ENCODE peak calls at places on chromosomes 5 and 9, in four cellular contexts. V, Z, I and F are unnamed samples.

GRCh38 chr5:83313431-83313830 is 158.1 kb upstream of the VCAN start:
- DNase-seq in I (no peak), Z (peak), V (no peak), F (no peak)

GRCh38 chr5:67085616-67086015 is 111.0 kb downstream of the CD180 start:
- DNase-seq in I (no peak), Z (no peak), V (no peak), F (no peak)

GRCh38 chr9:114754574-114754973 is 51.3 kb downstream of the TNFSF15 start:
- DNase-seq in I (no peak), V (no peak), Z (no peak), F (no peak)

GRCh38 chr9:130042931-130043653 is at the start of gene FNBP1:
- DNase-seq in Z (peak), V (peak), I (peak), F (peak)

GRCh38 chr9:134489621-134490380 is 151.8 kb upstream of the COL5A1 start:
- DNase-seq in V (peak), I (no peak), Z (no peak), F (peak)

GRCh38 chr9:131194767-131195166 is 69.4 kb downstream of the NUP214 start:
- DNase-seq in Z (no peak), V (no peak), I (no peak), F (no peak)

GRCh38 chr9:116057371-116057770 is 96.2 kb upstream of the PAPPA start:
- DNase-seq in Z (no peak), I (no peak), V (no peak), F (no peak)

GRCh38 chr9:113808391-113809191 is 67.5 kb upstream of the ZNF618 start:
- DNase-seq in Z (peak), V (peak), I (peak), F (no peak)

GRCh38 chr9:110650991-110651411 is 17.6 kb upstream of the MUSK start:
- DNase-seq in Z (peak), I (peak), V (no peak), F (no peak)

GRCh38 chr9:137809038-137809630 is 68.4 kb upstream of the CACNA1B start:
- DNase-seq in V (peak), I (no peak), Z (no peak), F (no peak)

GRCh38 chr9:130896233-130897012 is at the start of gene QRFP:
- DNase-seq in V (no peak), Z (no peak), I (no peak), F (no peak)

GRCh38 chr9:124286292-124286931 is 28.7 kb downstream of the NEK6 start:
- DNase-seq in V (peak), Z (peak), I (no peak), F (peak)

GRCh38 chr5:171614511-171614910 is 171.1 kb upstream of the SMIM23 start:
- DNase-seq in V (peak), Z (no peak), I (no peak), F (no peak)

GRCh38 chr5:43065384-43066230 is 25.5 kb upstream of the ANXA2R start:
- DNase-seq in V (peak), Z (peak), I (peak), F (peak)

GRCh38 chr5:156683509-156683908 is 166.6 kb upstream of the PPP1R2B start:
- DNase-seq in I (no peak), V (no peak), Z (no peak), F (no peak)

GRCh38 chr9:89600831-89601230 is 4.0 kb upstream of the GADD45G start:
- DNase-seq in I (no peak), Z (no peak), V (no peak), F (peak)

GRCh38 chr9:86732514-86732913 is 214.8 kb downstream of the GAS1 start:
- DNase-seq in Z (peak), I (peak), V (no peak), F (no peak)

GRCh38 chr5:169710675-169711074 is 73.6 kb downstream of the DOCK2 start:
- DNase-seq in V (no peak), Z (no peak), I (no peak), F (no peak)

GRCh38 chr9:18333157-18333556 is 140.8 kb upstream of the ADAMTSL1 start:
- DNase-seq in I (peak), Z (peak), V (no peak), F (no peak)

GRCh38 chr9:136726631-136727191 is 14.3 kb downstream of the DIPK1B start:
- DNase-seq in Z (peak), V (no peak), I (peak), F (no peak)

GRCh38 chr5:172717481-172718195 is 53.4 kb downstream of the DUSP1 start:
- DNase-seq in V (peak), Z (no peak), I (no peak), F (no peak)

GRCh38 chr9:131422241-131422792 is 28.4 kb downstream of the PRRC2B start:
- DNase-seq in V (no peak), Z (peak), I (peak), F (peak)

GRCh38 chr9:85743290-85744128 is 1.8 kb upstream of the AGTPBP1 start:
- DNase-seq in I (peak), V (peak), Z (peak), F (peak)

GRCh38 chr9:114065304-114065703 is 12.8 kb downstream of the AMBP start:
- DNase-seq in V (no peak), Z (no peak), I (no peak), F (no peak)

GRCh38 chr9:17742065-17742464 is 163.2 kb downstream of the SH3GL2 start:
- DNase-seq in Z (peak), I (no peak), V (no peak), F (no peak)

GRCh38 chr5:1517838-1518237 is 5.9 kb downstream of the LPCAT1 start:
- DNase-seq in I (no peak), Z (no peak), V (peak), F (peak)

GRCh38 chr5:113048931-113049330 is 72.3 kb downstream of the DCP2 start:
- DNase-seq in I (no peak), V (no peak), Z (no peak), F (no peak)

GRCh38 chr5:76403963-76404693 is 1.0 kb downstream of the IQGAP2 start:
- DNase-seq in V (peak), I (no peak), Z (peak), F (no peak)

GRCh38 chr5:98938459-98938858 is 9.7 kb upstream of the CHD1 start:
- DNase-seq in V (no peak), Z (peak), I (peak), F (no peak)

DNA sequence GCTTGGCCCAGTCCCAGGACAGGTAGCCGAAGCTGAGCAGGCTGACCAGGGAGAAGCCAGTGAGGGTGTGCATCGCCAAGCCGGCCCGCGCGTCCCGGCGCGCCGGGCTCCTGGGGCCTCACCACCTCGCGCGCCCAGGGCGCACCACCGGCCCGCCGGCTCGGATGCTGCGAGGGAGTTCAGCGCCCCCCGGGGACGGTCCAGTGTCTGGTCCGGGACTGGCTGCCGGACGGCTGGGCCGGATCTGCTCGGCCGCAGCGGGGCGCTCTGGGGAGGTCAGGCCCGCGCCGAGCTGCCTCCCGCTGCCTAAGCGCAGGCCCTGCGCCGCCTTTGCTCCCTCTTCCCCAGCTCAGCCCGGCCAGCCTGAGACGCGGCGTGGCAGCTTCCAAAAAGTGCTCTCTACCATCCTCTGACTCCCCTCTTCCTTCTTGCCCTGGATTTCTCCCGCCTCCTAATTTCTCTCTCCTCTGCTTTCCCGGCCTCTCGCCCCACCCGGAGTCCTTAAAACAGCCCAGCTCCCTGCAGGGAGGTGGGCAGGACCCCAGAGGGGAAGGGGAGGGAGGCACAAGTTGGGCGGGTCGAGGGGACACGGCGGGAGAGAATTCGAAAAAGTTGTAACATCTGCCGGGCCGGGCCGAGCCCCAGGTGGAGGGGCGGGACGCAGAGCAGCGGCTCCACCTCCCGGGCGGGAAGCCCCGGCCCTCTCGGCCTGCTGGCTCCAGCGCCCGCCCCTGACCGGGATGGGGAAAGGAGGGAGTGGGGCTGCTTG is at the start of gene ARSI:
- DNase-seq in Z (peak), I (peak), V (peak), F (no peak)
- H3K27ac ChIP-seq in Z (no peak), I (peak), V (no peak), F (peak)

GRCh38 chr5:53403758-53404157 is 76.7 kb upstream of the FST start:
- DNase-seq in Z (no peak), I (no peak), V (no peak), F (no peak)

GRCh38 chr5:53411388-53411787 is 69.0 kb upstream of the FST start:
- DNase-seq in V (no peak), Z (no peak), I (no peak), F (no peak)

GRCh38 chr5:53406630-53407316 is 73.7 kb upstream of the FST start:
- DNase-seq in V (no peak), Z (peak), I (peak), F (no peak)

GRCh38 chr5:53405396-53405795 is 75.0 kb upstream of the FST start:
- DNase-seq in I (no peak), V (no peak), Z (no peak), F (no peak)

DNA sequence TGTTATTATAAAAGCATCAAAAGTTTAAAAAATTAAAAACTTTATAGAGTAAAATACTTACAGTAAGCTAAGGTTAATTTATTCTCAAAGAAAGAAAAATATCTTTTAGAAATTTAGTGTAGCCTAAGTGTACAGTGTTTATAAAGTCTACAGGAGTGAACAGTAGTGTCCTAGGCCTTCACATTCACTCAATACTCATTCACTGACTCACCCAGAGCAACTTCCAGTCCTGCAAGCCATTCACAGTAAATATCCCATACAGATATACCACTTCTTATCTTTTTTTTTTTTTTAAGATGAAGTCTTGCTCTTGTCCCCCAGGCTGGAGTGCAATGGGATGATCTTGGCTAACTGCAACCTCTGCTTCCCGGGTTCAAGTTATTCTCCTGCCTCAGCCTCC is 73.1 kb upstream of the FST start:
- DNase-seq in I (peak), V (no peak), Z (peak), F (no peak)
- H3K27ac ChIP-seq in I (peak), V (no peak), Z (peak), F (no peak)

GRCh38 chr5:146851133-146851532 is 27.4 kb downstream of the PPP2R2B start:
- DNase-seq in Z (no peak), I (no peak), V (no peak), F (no peak)
- H3K27ac ChIP-seq in Z (no peak), I (no peak), V (no peak), F (no peak)

DNA sequence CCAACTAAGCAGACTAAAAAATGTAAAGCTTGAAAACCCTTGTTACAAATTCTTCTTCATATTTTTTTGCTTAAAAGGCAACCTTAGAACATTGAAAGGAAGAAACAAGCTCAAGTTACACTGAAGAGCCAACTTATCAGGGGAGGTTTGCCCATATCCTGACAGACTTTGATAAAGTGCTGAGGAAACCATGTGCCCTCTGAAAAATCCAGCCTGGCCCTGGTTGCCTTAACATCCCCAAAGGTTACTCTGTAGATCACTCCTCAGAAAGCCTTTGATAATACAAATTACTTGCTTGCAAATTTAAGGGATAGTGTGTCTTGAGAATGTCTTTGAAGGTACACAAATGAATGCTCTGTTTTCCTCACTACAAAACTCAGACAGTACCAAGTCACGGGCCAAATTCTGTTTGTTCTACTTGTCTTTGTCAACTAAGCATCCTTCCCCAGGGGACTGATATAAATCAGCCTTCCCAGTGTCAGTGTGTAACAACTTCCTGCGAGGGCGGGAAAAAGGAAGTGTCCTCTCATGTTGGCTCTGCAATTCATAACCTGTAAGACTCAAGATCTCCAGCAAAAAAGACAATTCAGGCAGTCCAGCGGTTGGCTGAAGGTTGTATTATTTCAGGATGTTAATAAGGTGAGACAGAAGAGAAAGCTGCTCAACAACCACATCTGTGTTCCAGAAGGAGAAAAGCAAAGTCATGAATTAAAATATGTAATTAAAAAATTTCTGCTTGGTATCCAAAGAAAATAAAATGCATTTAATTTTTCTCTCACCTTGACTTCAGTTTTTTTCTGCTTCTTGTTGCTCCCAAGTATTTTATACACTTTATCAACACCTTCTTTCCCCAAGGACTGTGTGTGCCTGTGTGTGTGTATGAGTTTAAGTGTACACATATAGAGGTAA is 199.9 kb downstream of the PIK3R1 start:
- DNase-seq in Z (no peak), V (no peak), I (no peak), F (no peak)
- H3K27ac ChIP-seq in Z (no peak), V (no peak), I (no peak), F (no peak)

GRCh38 chr9:77964258-77964657 is 67.4 kb downstream of the GNAQ start:
- DNase-seq in I (no peak), V (no peak), Z (no peak), F (no peak)

GRCh38 chr9:77959803-77960202 is 71.8 kb downstream of the GNAQ start:
- DNase-seq in Z (no peak), I (no peak), V (no peak), F (no peak)

GRCh38 chr9:77957652-77958051 is 74.0 kb downstream of the GNAQ start:
- DNase-seq in Z (no peak), I (peak), V (no peak), F (no peak)

GRCh38 chr9:77960356-77961153 is 71.1 kb downstream of the GNAQ start:
- DNase-seq in I (no peak), Z (no peak), V (no peak), F (no peak)

GRCh38 chr9:77961541-77961940 is 70.1 kb downstream of the GNAQ start:
- DNase-seq in V (no peak), Z (peak), I (no peak), F (no peak)
- H3K27ac ChIP-seq in V (peak), Z (peak), I (no peak), F (peak)

GRCh38 chr5:150490754-150491153 is 17.2 kb upstream of the NDST1 start:
- DNase-seq in Z (peak), V (no peak), I (no peak), F (no peak)
- H3K27ac ChIP-seq in Z (peak), V (no peak), I (no peak), F (peak)

GRCh38 chr5:13322769-13323168 is 621.7 kb downstream of the DNAH5 start:
- DNase-seq in Z (no peak), V (no peak), I (no peak), F (no peak)
- H3K27ac ChIP-seq in Z (no peak), V (no peak), I (no peak), F (no peak)